ENCODE peak calls at places on chromosomes 3 and 15, in four cellular contexts. N is ELR, K is renal cortical epithelial cell, G is heart right ventricle. H is an unnamed sample.

GRCh38 chr15:75182187-75183131 is 19.2 kb upstream of the C15orf39 start:
- DNase-seq in N (peak; percentile 18), K (no peak), G (no peak), H (no peak)

GRCh38 chr3:79202471-79203143 is 565.2 kb downstream of the ROBO1 start:
- DNase-seq in N (no peak), K (no peak), G (no peak), H (no peak)

GRCh38 chr3:145070795-145071194 is 1090.2 kb downstream of the PLOD2 start:
- DNase-seq in N (no peak), K (no peak), G (no peak), H (no peak)

GRCh38 chr3:122081543-122081942 is 26.4 kb downstream of the CD86 start:
- DNase-seq in N (no peak), K (no peak), G (no peak), H (no peak)

GRCh38 chr3:127741690-127742089 is 68.9 kb downstream of the ABTB1 start:
- DNase-seq in N (no peak), K (no peak), G (no peak), H (no peak)

GRCh38 chr3:191774485-191774884 is 313.5 kb downstream of the PYDC2 start:
- DNase-seq in N (peak; percentile 87), K (peak; percentile 65), G (no peak), H (peak; percentile 95)

GRCh38 chr15:34331809-34332208 is 5.8 kb downstream of the SLC12A6 start:
- DNase-seq in N (no peak), K (no peak), G (no peak), H (no peak)

GRCh38 chr15:94266000-94266399 is 34.6 kb downstream of the MCTP2 start:
- DNase-seq in N (no peak), K (no peak), G (no peak), H (no peak)

GRCh38 chr15:29472901-29473423 is 203.3 kb upstream of the NSMCE3 start:
- DNase-seq in N (no peak), K (no peak), G (no peak), H (no peak)

GRCh38 chr3:105860649-105861048 is 8.2 kb downstream of the CBLB start:
- DNase-seq in N (no peak), K (peak; percentile 16), G (no peak), H (no peak)

GRCh38 chr3:170092907-170093306 is 55.1 kb downstream of the GPR160 start:
- DNase-seq in N (no peak), K (no peak), G (no peak), H (no peak)

GRCh38 chr3:170437696-170438407 is 19.2 kb downstream of the CLDN11 start:
- DNase-seq in N (peak; percentile 44), K (peak; percentile 33), G (no peak), H (no peak)

GRCh38 chr3:79551325-79551892 is 216.4 kb downstream of the ROBO1 start:
- DNase-seq in N (no peak), K (no peak), G (no peak), H (no peak)

GRCh38 chr3:4722103-4722502 is 229.0 kb downstream of the ITPR1 start:
- DNase-seq in N (peak; percentile 66), K (peak; percentile 89), G (peak; percentile 37), H (peak; percentile 60)

GRCh38 chr15:85563328-85563727 is 182.9 kb downstream of the AKAP13 start:
- DNase-seq in N (no peak), K (peak; percentile 88), G (no peak), H (no peak)

GRCh38 chr15:58077427-58077826 is 11.9 kb upstream of the ALDH1A2 start:
- DNase-seq in N (peak; percentile 20), K (peak; percentile 47), G (no peak), H (no peak)

GRCh38 chr15:40293006-40293405 is 10.1 kb upstream of the ANKRD63 start:
- DNase-seq in N (no peak), K (no peak), G (no peak), H (no peak)